ENCODE peak calls at places on chromosomes 6 and 20, in eight cellular contexts. A, P, I, K, R, B, X and N are unnamed samples.

GRCh38 chr6:111483736-111484654 is 977 bp upstream of the REV3L start:
- DNase-seq in A (peak; percentile 88), P (peak; percentile 91), I (peak; percentile 91), K (peak; percentile 96), R (peak; percentile 72), B (peak; percentile 82), X (peak; percentile 90), N (peak; percentile 90)

GRCh38 chr6:153012856-153013255 is 10.3 kb upstream of the MTRF1L start:
- DNase-seq in A (no peak), P (no peak), I (no peak), K (no peak), R (no peak), B (no peak), X (no peak), N (no peak)

GRCh38 chr6:10383312-10384063 is 31.4 kb downstream of the TFAP2A start:
- DNase-seq in A (peak; percentile 30), P (peak; percentile 66), I (peak; percentile 50), K (no peak), R (peak; percentile 13), B (peak; percentile 57), X (peak; percentile 48), N (no peak)

GRCh38 chr6:29667158-29667557 is 10.3 kb downstream of the MOG start:
- DNase-seq in A (no peak), P (peak; percentile 81), I (peak; percentile 96), K (no peak), R (no peak), B (no peak), X (no peak), N (no peak)

GRCh38 chr20:58040447-58041290 is 187.8 kb downstream of the ANKRD60 start:
- DNase-seq in A (no peak), P (peak; percentile 75), I (peak; percentile 18), K (no peak), R (no peak), B (no peak), X (no peak), N (no peak)

GRCh38 chr6:166775180-166775922 is 148.3 kb upstream of the RPS6KA2 start:
- DNase-seq in A (peak; percentile 60), P (peak; percentile 90), I (peak; percentile 89), K (peak; percentile 85), R (peak; percentile 51), B (peak; percentile 77), X (peak; percentile 75), N (peak; percentile 83)

GRCh38 chr6:69232506-69233194 is 564.2 kb downstream of the LMBRD1 start:
- DNase-seq in A (peak; percentile 70), P (peak; percentile 90), I (peak; percentile 91), K (peak; percentile 90), R (no peak), B (peak; percentile 60), X (peak; percentile 55), N (peak; percentile 18)

GRCh38 chr20:63787749-63788148 is 43.3 kb downstream of the ZBTB46 start:
- DNase-seq in A (no peak), P (no peak), I (no peak), K (no peak), R (no peak), B (no peak), X (no peak), N (no peak)

GRCh38 chr6:130282234-130282995 is 59.7 kb upstream of the SAMD3 start:
- DNase-seq in A (peak; percentile 29), P (peak; percentile 49), I (peak; percentile 47), K (peak; percentile 19), R (peak; percentile 10), B (peak; percentile 41), X (peak; percentile 1), N (peak; percentile 12)

GRCh38 chr6:68108243-68108835 is 526.7 kb upstream of the ADGRB3 start:
- DNase-seq in A (no peak), P (no peak), I (no peak), K (no peak), R (no peak), B (peak; percentile 40), X (no peak), N (no peak)

DNA sequence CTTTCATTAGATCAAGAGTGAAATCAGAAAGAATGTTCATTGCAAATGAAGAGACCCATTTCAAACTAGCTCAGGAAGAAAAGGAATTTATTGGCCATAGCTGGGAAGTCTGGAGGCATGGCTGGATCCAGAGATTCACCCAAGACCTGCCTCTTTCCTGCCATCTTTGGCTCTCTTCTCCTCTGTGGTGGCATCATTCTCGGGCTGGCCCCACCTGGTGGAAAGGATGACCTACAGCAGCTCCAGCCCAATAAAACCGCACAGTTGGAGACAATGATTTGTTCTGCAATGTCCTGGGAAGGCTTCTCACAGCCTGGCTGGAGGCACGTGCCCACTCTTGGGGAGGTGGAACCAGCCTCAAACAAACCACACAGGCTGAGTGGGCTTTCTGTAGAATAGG is 18.1 kb upstream of the FERMT1 start:
- DNase-seq in A (no peak), P (peak; percentile 14), I (peak; percentile 52), K (no peak), R (no peak), B (peak; percentile 34), X (peak; percentile 22), N (peak; percentile 5)
- TF ChIP-seq CTCF in A (peak; percentile 41), P (peak; percentile 21), I (peak; percentile 55), K (peak; percentile 6), R (peak; percentile 51), B (peak; percentile 62), X (peak; percentile 41), N (peak; percentile 63)

DNA sequence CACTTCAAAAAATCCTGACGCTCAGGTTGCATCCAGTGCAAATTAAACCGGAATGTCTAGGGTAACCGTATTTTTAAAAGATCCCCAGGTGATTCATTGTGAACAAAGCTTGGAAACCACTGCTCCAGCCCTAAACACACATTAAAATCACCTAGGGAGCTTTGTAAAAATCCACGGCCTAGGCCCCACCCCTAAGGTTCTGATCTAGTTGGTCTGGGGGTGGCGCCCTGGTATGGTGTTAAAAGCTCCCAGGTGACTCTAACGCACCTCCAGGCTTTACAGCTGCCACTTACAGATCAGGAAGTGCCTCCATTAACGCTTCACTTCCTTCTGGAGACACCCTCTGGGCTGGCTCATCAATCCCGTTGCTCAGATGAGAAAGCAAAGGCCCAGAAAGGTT is 92.2 kb downstream of the GRM4 start:
- DNase-seq in A (no peak), P (no peak), I (peak; percentile 59), K (no peak), R (no peak), B (peak; percentile 69), X (no peak), N (peak; percentile 62)
- TF ChIP-seq EZH2phosphoT487 in A (no peak), P (no peak), I (no peak), K (no peak), R (no peak), B (no peak), X (no peak), N (no peak)

GRCh38 chr6:18262812-18263560 is 1.3 kb downstream of the DEK start:
- DNase-seq in A (peak; percentile 73), P (peak; percentile 22), I (no peak), K (no peak), R (no peak), B (peak; percentile 58), X (no peak), N (peak; percentile 79)
- H3K4me1 ChIP-seq in A (peaks cover 25% of the 10 kb centered on the region), P (peaks cover 28% of the 10 kb centered on the region), I (peaks cover 37% of the 10 kb centered on the region), K (peaks cover 9% of the 10 kb centered on the region), R (peaks cover 21% of the 10 kb centered on the region), B (peaks cover 37% of the 10 kb centered on the region), X (peaks cover 21% of the 10 kb centered on the region), N (peaks cover 41% of the 10 kb centered on the region)

DNA sequence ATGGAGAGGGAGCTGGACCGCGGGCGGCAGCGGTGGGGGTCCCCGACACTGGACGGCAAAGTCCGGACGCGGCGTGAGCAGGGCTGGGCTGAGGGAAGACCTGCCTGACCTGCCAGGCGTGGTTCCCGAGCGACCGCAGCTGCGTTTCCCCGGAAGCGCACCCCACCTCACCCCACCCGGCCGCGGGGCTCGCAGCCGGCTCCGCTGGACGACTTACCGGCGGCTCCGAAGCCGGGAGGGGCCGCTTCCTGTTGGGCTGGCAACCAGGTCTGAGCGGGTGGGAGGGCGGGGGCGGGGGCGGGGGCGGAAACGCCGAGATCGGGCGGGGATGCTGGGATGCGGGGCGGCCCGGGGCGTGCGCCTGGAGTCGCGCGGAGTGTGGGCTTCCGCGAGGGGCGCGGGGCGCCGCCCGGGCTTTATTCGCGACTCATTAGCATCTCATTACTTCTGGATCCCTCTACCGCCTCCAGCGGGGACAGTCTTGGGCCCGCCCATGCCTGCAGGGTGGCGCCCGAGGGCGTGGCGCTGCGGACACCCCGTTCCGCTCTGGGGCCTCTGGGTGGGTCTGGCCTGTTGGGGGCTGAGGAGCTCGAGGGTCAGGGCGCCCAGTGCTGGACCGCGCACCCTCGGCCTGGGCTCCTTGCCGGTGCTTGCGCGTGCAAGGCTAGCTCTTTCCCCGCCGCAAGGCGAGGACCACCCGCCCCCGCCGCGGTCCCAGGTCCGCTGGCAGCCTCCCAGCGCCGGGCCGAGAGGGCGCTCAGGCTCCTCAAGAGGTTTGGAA is at the start of gene MICAL1:
- DNase-seq in A (peak; percentile 84), P (peak; percentile 88), I (peak; percentile 72), K (peak; percentile 84), R (no peak), B (peak; percentile 47), X (peak; percentile 94), N (peak; percentile 93)
- TF ChIP-seq CTCF in A (peak; percentile 30), P (peak; percentile 41), I (no peak), K (peak; percentile 26), R (no peak), B (no peak), X (peak; percentile 40), N (peak; percentile 44)

GRCh38 chr6:1604991-1605821 is 4.5 kb upstream of the FOXC1 start:
- DNase-seq in A (no peak), P (peak; percentile 43), I (peak; percentile 58), K (no peak), R (no peak), B (no peak), X (no peak), N (no peak)

GRCh38 chr6:1607236-1607556 is 2.5 kb upstream of the FOXC1 start:
- DNase-seq in A (no peak), P (no peak), I (no peak), K (no peak), R (no peak), B (no peak), X (no peak), N (no peak)

GRCh38 chr6:1604347-1604990 is 5.2 kb upstream of the FOXC1 start:
- DNase-seq in A (peak; percentile 40), P (peak; percentile 94), I (peak; percentile 89), K (peak; percentile 90), R (no peak), B (peak; percentile 89), X (peak; percentile 94), N (peak; percentile 57)

GRCh38 chr6:1606533-1607235 is 3.0 kb upstream of the FOXC1 start:
- DNase-seq in A (no peak), P (peak; percentile 72), I (peak; percentile 92), K (no peak), R (no peak), B (no peak), X (peak; percentile 31), N (no peak)

GRCh38 chr6:1605822-1606532 is 3.7 kb upstream of the FOXC1 start:
- DNase-seq in A (no peak), P (peak; percentile 56), I (peak; percentile 43), K (no peak), R (no peak), B (no peak), X (no peak), N (no peak)
- TF ChIP-seq EZH2phosphoT487 in A (no peak), P (peak; percentile 24), I (no peak), K (peak; percentile 42), R (no peak), B (no peak), X (no peak), N (no peak)